ENCODE peak calls at places on chromosomes 13 and 19, in seven cellular contexts. C is ovary, O is uterus, R is colonic mucosa, U is coronary artery, F is tibial nerve, Q is GM23338. X is an unnamed sample.

GRCh38 chr19:17772172-17772571 is 20.9 kb downstream of the FCHO1 start:
- DNase-seq in C (no peak), O (no peak), R (no peak), U (no peak), F (no peak), Q (peak; percentile 52), X (no peak)

GRCh38 chr19:6750062-6750461 is 10.6 kb downstream of the TRIP10 start:
- DNase-seq in C (no peak), O (no peak), R (no peak), U (peak; percentile 83), F (no peak), Q (no peak), X (no peak)

GRCh38 chr19:29860492-29860891 is 48.7 kb downstream of the CCNE1 start:
- DNase-seq in C (no peak), O (no peak), R (no peak), U (no peak), F (no peak), Q (peak; percentile 69), X (no peak)

GRCh38 chr19:38769635-38770211 is 3.6 kb downstream of the LGALS7 start:
- DNase-seq in C (peak; percentile 89), O (peak; percentile 83), R (peak; percentile 92), U (peak; percentile 90), F (peak; percentile 92), Q (peak; percentile 79), X (peak; percentile 51)

GRCh38 chr13:110874508-110874960 is 40.3 kb downstream of the ANKRD10 start:
- DNase-seq in C (peak; percentile 91), O (peak; percentile 92), R (peak; percentile 94), U (peak; percentile 88), F (peak; percentile 81), Q (peak; percentile 93), X (peak; percentile 56)

GRCh38 chr13:107034236-107034635 is 466.3 kb upstream of the ARGLU1 start:
- DNase-seq in C (no peak), O (no peak), R (no peak), U (no peak), F (no peak), Q (no peak), X (no peak)

GRCh38 chr19:33400856-33401682 is 27.6 kb downstream of the CEBPG start:
- DNase-seq in C (no peak), O (no peak), R (no peak), U (no peak), F (no peak), Q (no peak), X (no peak)

GRCh38 chr13:72963762-72964161 is 95.0 kb upstream of the KLF5 start:
- DNase-seq in C (no peak), O (no peak), R (no peak), U (no peak), F (no peak), Q (no peak), X (no peak)

GRCh38 chr19:30439271-30439750 is 67.1 kb downstream of the ZNF536 start:
- DNase-seq in C (no peak), O (no peak), R (no peak), U (no peak), F (no peak), Q (no peak), X (no peak)

GRCh38 chr13:99661791-99662190 is 160.5 kb downstream of the TM9SF2 start:
- DNase-seq in C (no peak), O (no peak), R (no peak), U (no peak), F (no peak), Q (peak; percentile 93), X (no peak)

GRCh38 chr19:5343848-5344247 is 3.2 kb upstream of the PTPRS start:
- DNase-seq in C (no peak), O (no peak), R (no peak), U (no peak), F (no peak), Q (no peak), X (no peak)

GRCh38 chr19:1272423-1273262 is 2.7 kb upstream of the FAM174C start:
- DNase-seq in C (no peak), O (no peak), R (no peak), U (no peak), F (no peak), Q (no peak), X (no peak)

GRCh38 chr19:1269478-1270167 is 491 bp downstream of the CIRBP start:
- DNase-seq in C (peak; percentile 93), O (peak; percentile 85), R (peak; percentile 91), U (peak; percentile 94), F (peak; percentile 72), Q (peak; percentile 81), X (peak; percentile 89)

GRCh38 chr19:1270168-1270853 is 1.2 kb downstream of the CIRBP start:
- DNase-seq in C (no peak), O (no peak), R (peak; percentile 63), U (no peak), F (no peak), Q (peak; percentile 17), X (no peak)

GRCh38 chr19:1271528-1272422 is 2.6 kb downstream of the CIRBP start:
- DNase-seq in C (peak; percentile 49), O (peak; percentile 43), R (no peak), U (no peak), F (no peak), Q (no peak), X (no peak)

DNA sequence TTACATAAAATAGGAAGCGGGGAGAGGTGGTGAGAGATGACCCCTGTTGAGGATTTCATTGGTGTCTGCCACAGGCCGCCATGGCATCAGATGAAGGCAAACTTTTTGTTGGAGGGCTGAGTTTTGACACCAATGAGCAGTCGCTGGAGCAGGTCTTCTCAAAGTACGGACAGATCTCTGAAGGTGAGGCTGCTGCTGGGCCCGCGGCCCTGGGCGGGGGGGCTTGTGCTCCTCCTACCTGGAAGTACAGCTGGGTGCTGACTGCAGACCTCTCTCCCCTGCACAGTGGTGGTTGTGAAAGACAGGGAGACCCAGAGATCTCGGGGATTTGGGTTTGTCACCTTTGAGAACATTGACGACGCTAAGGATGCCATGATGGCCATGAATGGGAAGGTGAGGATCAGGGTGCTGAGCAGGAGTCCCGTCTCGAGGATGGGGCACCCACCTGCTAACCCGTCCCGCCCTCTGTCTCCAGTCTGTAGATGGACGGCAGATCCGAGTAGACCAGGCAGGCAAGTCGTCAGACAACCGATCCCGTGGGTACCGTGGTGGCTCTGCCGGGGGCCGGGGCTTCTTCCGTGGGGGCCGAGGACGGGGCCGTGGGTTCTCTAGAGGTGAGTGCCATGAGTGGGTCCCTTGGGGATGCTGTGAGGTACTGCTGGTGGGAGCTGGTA is 1.9 kb downstream of the CIRBP start:
- DNase-seq in C (peak; percentile 53), O (no peak), R (no peak), U (no peak), F (no peak), Q (no peak), X (no peak)
- H3K4me3 ChIP-seq in C (peak overlapping the region; percentile 74), O (peak overlapping the region; percentile 65), R (peak overlapping the region; percentile 71), U (peak overlapping the region; percentile 92), F (peak overlapping the region; percentile 72), Q (peak overlapping the region; percentile 94), X (peak overlapping the region; percentile 65)

DNA sequence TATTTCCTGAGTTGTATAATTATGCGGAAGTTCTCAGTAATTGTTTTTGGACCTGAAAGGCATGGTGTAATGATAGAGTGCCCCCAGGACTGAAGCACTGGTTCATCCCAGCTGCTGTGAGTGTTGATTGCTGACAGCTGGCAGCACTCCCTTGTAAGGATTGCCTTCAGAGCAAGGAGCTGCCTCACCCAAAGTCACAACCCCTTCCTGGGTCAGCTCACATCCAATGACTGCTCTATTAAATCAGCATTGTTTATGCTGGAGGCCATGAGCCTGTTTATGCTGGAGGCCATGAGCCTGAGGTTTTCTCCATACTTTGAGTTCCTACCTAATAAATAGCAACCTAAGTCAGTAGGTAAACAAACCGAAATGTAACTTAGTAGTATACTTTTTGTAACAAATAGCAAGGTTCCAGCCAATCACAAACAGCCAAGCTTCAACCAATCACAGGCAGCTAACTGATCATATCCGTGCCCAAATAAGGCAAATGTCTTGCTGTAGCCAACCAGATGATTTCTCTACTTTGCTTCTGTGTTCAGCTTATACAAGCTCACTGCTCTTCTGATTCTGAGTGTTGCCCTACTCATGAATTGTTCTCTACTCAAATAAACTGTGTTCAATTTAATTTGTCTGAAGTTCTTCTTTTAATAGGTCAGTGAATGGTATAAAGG is 11.7 kb upstream of the SPACA6 start:
- DNase-seq in C (no peak), O (no peak), R (no peak), U (no peak), F (no peak), Q (peak; percentile 30), X (no peak)
- H3K27ac ChIP-seq in C (no peak overlapping the region), O (no peak overlapping the region), R (no peak overlapping the region), U (no peak overlapping the region), F (no peak overlapping the region), Q (no peak overlapping the region), X (no peak overlapping the region)

GRCh38 chr13:46775385-46776065 is 21.4 kb downstream of the ESD start:
- DNase-seq in C (no peak), O (no peak), R (no peak), U (no peak), F (no peak), Q (no peak), X (no peak)

GRCh38 chr13:46773556-46773955 is 23.4 kb downstream of the ESD start:
- DNase-seq in C (no peak), O (no peak), R (no peak), U (no peak), F (no peak), Q (no peak), X (no peak)

DNA sequence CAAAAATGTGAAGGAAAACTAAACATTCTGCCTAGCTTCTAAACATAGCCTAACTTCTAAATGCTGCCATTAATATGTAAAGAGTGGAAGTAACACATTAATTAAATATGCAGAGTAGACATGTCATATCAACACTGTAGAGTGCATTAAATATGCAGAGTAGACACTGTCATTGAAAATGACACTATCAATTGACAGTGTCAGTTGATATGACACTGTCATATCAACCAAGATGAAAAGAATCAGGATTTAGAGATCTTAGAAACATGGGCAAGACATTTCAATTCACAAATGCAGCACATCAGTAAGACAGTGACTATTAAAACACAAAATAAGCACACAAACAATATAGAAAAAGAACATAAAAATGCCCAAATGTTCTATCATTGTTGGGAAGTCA is 25.3 kb downstream of the ESD start:
- DNase-seq in C (no peak), O (no peak), R (no peak), U (no peak), F (no peak), Q (no peak), X (no peak)
- H3K4me3 ChIP-seq in C (no peak overlapping the region), O (no peak overlapping the region), R (no peak overlapping the region), U (no peak overlapping the region), F (no peak overlapping the region), Q (no peak overlapping the region), X (no peak overlapping the region)

GRCh38 chr13:43359536-43359935 is 336.1 kb downstream of the DNAJC15 start:
- DNase-seq in C (no peak), O (no peak), R (no peak), U (no peak), F (no peak), Q (peak; percentile 45), X (no peak)
- H3K27ac ChIP-seq in C (no peak overlapping the region), O (no peak overlapping the region), R (no peak overlapping the region), U (no peak overlapping the region), F (no peak overlapping the region), Q (peak overlapping the region; percentile 94), X (no peak overlapping the region)

DNA sequence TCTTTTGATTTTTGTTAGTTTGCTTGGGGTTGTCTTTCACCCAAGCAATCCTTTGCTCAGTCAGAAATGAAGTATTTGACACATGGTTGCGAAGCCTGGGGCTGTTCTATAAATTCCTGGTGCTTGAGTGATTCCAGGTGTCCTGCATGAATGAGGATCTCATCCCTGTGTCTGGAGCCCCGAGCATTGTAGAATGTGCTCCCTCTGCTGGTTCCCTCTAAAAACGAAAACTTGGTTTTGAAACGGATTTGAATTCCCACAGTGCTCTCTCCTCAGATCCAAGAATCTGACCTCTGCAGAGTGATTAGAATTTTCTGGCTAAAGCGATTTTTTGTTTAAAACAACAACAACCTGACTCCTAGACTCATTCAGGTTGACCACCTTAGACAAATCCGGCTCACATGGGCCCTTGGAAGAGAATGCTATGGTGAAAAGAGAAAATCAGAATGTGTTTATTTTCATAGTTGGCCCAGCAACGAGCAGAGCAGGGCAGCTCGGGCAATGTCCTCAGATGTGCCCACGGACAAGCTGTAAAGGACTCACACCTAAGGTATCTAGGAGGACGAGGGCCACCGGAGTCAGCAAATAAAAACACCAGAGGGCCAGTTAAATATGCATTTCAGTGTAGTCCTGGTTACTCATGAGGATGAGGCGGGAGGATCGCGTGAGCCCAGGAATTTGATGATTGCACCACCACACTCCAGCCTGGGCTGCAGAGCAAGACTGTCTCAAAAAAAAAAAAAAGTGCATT is 8.7 kb upstream of the ATP12A start:
- DNase-seq in C (no peak), O (peak; percentile 71), R (peak; percentile 77), U (no peak), F (peak; percentile 50), Q (peak; percentile 87), X (no peak)
- H3K4me3 ChIP-seq in C (no peak overlapping the region), O (no peak overlapping the region), R (no peak overlapping the region), U (peak overlapping the region; percentile 58), F (no peak overlapping the region), Q (peak overlapping the region; percentile 18), X (no peak overlapping the region)

X was measured in dorsolateral prefrontal cortex.